ENCODE peak calls at places on chromosomes 5 and 9, in seven cellular contexts. V is bronchial epithelial cell, R is AG09319, L is epithelial cell of proximal tubule, C is stomach, X is MCF 10A, U is endothelial cell of umbilical vein. Z is an unnamed sample.

GRCh38 chr9:108861997-108862396 is at the start of gene ACTL7A:
- DNase-seq in U (no peak), C (no peak), V (no peak), X (no peak), R (no peak), L (no peak), Z (no peak)

GRCh38 chr5:157888814-157889532 is 30.0 kb upstream of the CLINT1 start:
- DNase-seq in U (no peak), R (no peak), L (peak), V (no peak), X (no peak), C (no peak), Z (no peak)

GRCh38 chr9:133943781-133944745 is 48.1 kb downstream of the VAV2 start:
- DNase-seq in U (no peak), X (peak), C (no peak), L (no peak), V (peak), R (no peak), Z (peak)

GRCh38 chr5:126471875-126472537 is 48.8 kb downstream of the GRAMD2B start:
- DNase-seq in X (peak), C (no peak), R (peak), U (peak), L (peak), V (peak), Z (peak)

GRCh38 chr9:1125741-1126140 is 75.6 kb downstream of the DMRT2 start:
- DNase-seq in V (peak), C (no peak), R (no peak), U (no peak), L (no peak), X (peak), Z (no peak)

GRCh38 chr5:1110930-1111726 is 735 bp downstream of the SLC12A7 start:
- DNase-seq in R (no peak), L (no peak), X (no peak), U (peak), C (no peak), V (no peak), Z (no peak)

GRCh38 chr9:98995059-98995665 is 51.5 kb downstream of the COL15A1 start:
- DNase-seq in C (peak), V (no peak), X (peak), L (no peak), R (peak), U (no peak), Z (no peak)

GRCh38 chr9:109012876-109013677 is at the start of gene CTNNAL1:
- DNase-seq in V (no peak), X (peak), U (peak), C (peak), R (peak), L (no peak), Z (peak)

GRCh38 chr5:107157811-107158210 is 512.9 kb downstream of the EFNA5 start:
- DNase-seq in R (no peak), U (no peak), L (no peak), X (no peak), C (no peak), V (no peak), Z (peak)

GRCh38 chr5:173509060-173509459 is 107.4 kb downstream of the BOD1 start:
- DNase-seq in C (no peak), X (no peak), U (no peak), R (no peak), L (no peak), V (no peak), Z (no peak)

GRCh38 chr9:26326473-26327044 is 566.0 kb downstream of the CAAP1 start:
- DNase-seq in R (peak), L (peak), C (no peak), X (peak), U (peak), V (peak), Z (peak)

GRCh38 chr9:16321461-16322119 is 548.9 kb downstream of the BNC2 start:
- DNase-seq in C (no peak), X (peak), U (peak), R (no peak), L (no peak), V (peak), Z (no peak)

GRCh38 chr5:143594913-143595818 is 191.7 kb upstream of the NR3C1 start:
- DNase-seq in X (peak), C (no peak), V (peak), R (no peak), U (no peak), L (no peak), Z (peak)

GRCh38 chr9:91500509-91501011 is 76.9 kb upstream of the NFIL3 start:
- DNase-seq in V (peak), R (peak), U (peak), X (peak), C (no peak), L (peak), Z (peak)

GRCh38 chr9:111915425-111915758 is 18.8 kb downstream of the UGCG start:
- DNase-seq in U (no peak), L (no peak), X (no peak), R (no peak), C (no peak), V (no peak), Z (no peak)

GRCh38 chr5:54658014-54658413 is 140.5 kb downstream of the SNX18 start:
- DNase-seq in X (peak), C (no peak), R (no peak), L (peak), V (no peak), U (peak), Z (peak)

GRCh38 chr5:56496581-56497063 is 263.5 kb upstream of the ANKRD55 start:
- DNase-seq in R (no peak), V (no peak), X (no peak), C (no peak), L (no peak), U (peak), Z (peak)

GRCh38 chr9:121855476-121855875 is 204.0 kb downstream of the DAB2IP start:
- DNase-seq in U (no peak), C (no peak), L (no peak), V (no peak), X (no peak), R (no peak), Z (no peak)

GRCh38 chr5:43017438-43017820 is 22.7 kb downstream of the ANXA2R start:
- DNase-seq in X (no peak), C (no peak), U (peak), R (no peak), V (no peak), L (no peak), Z (no peak)

GRCh38 chr5:36751881-36752280 is 124.7 kb upstream of the NIPBL start:
- DNase-seq in L (no peak), V (no peak), C (no peak), U (no peak), R (no peak), X (no peak), Z (no peak)

GRCh38 chr5:92017786-92018185 is 634.7 kb upstream of the ARRDC3 start:
- DNase-seq in X (no peak), R (no peak), C (no peak), U (no peak), L (peak), V (peak), Z (peak)

GRCh38 chr9:38318755-38319495 is 73.6 kb upstream of the ALDH1B1 start:
- DNase-seq in C (no peak), V (peak), X (no peak), R (no peak), L (peak), U (peak), Z (no peak)

GRCh38 chr9:136994180-136994884 is 2.0 kb downstream of the CLIC3 start:
- DNase-seq in R (no peak), C (no peak), L (no peak), U (no peak), V (no peak), X (no peak), Z (no peak)

GRCh38 chr9:134641173-134641985 is at the start of gene COL5A1:
- DNase-seq in L (no peak), U (peak), X (no peak), C (peak), R (peak), V (peak), Z (peak)

GRCh38 chr5:93225748-93226147 is 355.3 kb downstream of the NR2F1-AS1 start:
- DNase-seq in R (no peak), L (no peak), V (no peak), X (no peak), U (no peak), C (no peak), Z (no peak)

GRCh38 chr5:113891491-113891890 is 378.0 kb downstream of the YTHDC2 start:
- DNase-seq in X (no peak), C (no peak), L (no peak), V (no peak), R (no peak), U (no peak), Z (no peak)
- TF ChIP-seq CTCF in X (no peak), C (no peak), L (no peak), V (no peak), R (no peak), U (no peak), Z (no peak)

DNA sequence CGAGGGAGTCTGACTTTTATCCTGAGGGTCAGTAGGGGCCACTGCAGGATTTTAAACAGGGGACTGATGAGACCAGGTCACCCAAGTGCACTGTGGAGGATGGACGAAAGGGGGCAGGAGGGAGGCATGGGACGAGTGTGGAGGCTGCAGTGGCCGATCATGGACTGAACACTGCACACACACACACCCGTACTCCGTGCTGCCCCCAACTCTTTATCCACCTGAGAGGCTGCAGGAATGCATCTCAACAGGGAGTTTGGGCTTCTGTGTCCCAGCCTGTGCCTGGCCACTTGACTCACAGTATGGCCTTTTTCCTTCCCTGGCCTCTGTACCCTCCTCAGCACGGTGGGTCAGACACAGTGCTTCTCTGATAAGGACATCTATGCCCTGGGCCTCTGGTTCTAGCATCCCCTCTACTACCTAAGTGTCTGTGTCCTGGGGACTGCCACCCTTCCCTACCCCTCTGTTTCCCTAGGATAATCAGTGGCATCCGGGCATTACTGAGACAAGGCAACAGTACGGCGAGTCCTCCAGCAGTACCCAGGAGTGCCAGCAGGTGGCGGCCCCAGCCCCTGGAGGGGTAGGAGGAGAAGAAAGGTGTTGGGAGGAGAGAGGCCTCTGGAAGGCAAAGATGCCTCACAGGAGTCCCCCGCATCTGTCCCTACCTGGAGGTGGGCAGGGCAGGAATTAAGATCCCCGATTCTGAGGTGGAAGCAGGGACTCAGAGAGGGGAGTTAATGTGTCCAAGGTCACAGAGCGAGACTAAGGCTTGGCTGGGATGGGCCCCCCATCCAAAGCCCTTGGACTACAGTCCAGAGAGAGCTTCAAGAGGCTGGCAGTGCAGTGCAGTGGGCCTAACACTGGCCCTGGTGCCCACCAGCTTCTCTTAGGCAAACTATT is 5.1 kb upstream of the CDX1 start:
- DNase-seq in X (peak), C (peak), L (no peak), R (no peak), U (peak), V (peak), Z (no peak)
- TF ChIP-seq CTCF in X (peak), C (peak), L (peak), R (peak), U (peak), V (peak), Z (peak)

GRCh38 chr9:129481824-129482511 is 138.9 kb downstream of the C9orf50 start:
- DNase-seq in C (no peak), L (no peak), X (peak), U (peak), R (no peak), V (no peak), Z (no peak)
- TF ChIP-seq CTCF in C (no peak), L (peak), X (peak), U (no peak), R (peak), V (peak), Z (peak)

GRCh38 chr9:5264219-5264595 is 33.0 kb downstream of the INSL4 start:
- DNase-seq in V (no peak), C (no peak), U (no peak), X (no peak), R (no peak), L (no peak), Z (no peak)

GRCh38 chr9:5265939-5266338 is 34.7 kb downstream of the INSL4 start:
- DNase-seq in C (no peak), V (no peak), R (no peak), X (no peak), L (no peak), U (no peak), Z (no peak)

GRCh38 chr9:5269249-5269715 is 35.2 kb downstream of the RLN2 start:
- DNase-seq in X (peak), V (peak), U (peak), L (peak), R (no peak), C (no peak), Z (peak)

DNA sequence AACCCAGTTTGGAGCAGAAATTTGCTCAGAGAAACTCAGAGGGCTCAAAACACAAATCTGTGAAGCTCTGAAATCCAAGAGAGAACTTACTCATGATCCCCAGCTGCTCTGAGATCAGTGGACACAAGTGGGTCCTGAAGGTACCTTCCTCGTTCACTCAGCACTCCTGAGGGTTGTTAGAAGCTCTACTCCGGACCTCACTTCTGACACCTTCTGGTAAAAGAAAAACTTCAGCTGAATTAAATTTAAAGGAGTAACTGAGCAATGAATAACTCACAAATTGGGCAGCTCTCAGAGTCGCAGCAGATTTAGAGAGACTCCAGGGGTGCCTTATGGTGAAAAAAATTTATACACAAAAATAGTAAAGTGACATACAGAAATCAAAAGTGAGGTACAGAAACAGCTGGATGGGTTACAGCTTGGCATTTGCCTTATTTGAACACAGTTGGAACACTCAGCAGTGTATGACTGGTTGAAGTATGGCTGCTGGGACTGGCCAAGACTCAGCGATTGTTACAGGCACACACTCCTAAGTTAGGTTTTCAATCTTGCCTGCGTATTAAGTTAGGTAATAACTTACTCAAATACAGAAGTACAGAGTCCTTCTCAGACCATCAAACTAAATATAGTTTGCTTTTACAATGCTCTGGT is 32.5 kb downstream of the INSL4 start:
- DNase-seq in C (no peak), L (peak), R (no peak), U (peak), V (peak), X (peak), Z (peak)
- TF ChIP-seq CTCF in C (no peak), L (peak), R (no peak), U (no peak), V (peak), X (no peak), Z (peak)

DNA sequence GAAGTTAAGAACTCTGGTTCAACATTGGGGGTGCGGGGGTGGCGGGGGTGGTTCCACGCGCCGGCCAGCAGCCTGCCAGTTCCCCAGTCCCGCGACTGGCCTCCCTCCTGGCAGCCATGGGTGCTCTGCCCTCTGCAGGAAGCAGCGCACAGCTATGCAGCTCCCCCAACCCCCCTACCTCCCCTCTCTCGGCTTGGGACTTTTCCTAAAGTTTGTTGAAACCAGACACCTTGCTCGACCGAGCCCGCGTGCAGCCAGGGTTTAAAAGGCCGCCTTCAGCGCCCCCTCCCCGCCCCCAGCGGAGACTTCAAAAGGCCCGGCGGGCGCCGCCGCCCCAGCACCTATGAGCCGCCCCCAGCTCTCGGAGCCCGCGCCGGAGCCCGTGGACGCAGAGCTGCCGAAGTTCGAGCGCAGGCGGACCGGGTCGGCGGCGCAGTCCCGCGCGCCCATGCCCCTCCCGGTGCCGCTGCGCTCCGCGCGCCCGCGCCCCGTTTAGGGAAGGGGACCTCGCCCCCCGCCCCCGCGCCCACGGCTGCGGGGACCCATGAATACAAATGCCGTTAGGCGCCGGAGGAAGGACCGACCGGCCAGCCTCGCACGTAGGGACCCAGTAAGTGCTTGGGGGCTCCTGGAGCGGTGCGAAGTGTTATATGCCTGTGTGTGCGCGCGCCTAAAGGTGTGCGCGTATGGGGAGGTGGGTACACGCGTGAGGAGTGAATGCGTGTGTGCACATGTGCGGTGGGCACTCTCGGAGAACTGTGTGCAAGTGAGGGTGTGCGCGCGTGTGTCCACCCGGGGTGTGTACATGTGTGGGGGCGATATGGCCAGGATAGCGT is 1.4 kb upstream of the COL27A1 start:
- DNase-seq in X (no peak), U (no peak), L (no peak), C (peak), R (no peak), V (no peak), Z (no peak)
- TF ChIP-seq CTCF in X (no peak), U (no peak), L (peak), C (no peak), R (peak), V (peak), Z (peak)